ENCODE peak calls at places on chromosomes 4 and X, in five cellular contexts. F is A549, V is GM12878, T is endothelial cell of umbilical vein, I is HepG2. K is an unnamed sample.

GRCh38 chrX:22800806-22801205 is 199.0 kb upstream of the DDX53 start:
- DNase-seq in T (no peak), I (no peak), F (no peak), V (no peak), K (peak)

GRCh38 chr4:66906314-66906713 is 639.0 kb downstream of the CENPC start:
- DNase-seq in T (no peak), F (no peak), I (no peak), V (no peak), K (no peak)

GRCh38 chr4:174869334-174869733 is 40.3 kb upstream of the GLRA3 start:
- DNase-seq in I (no peak), T (no peak), V (no peak), F (no peak), K (no peak)

GRCh38 chr4:55444822-55445221 is 49.1 kb downstream of the TMEM165 start:
- DNase-seq in F (no peak), V (no peak), I (peak), T (peak), K (peak)

GRCh38 chr4:148268835-148269234 is 173.4 kb downstream of the NR3C2 start:
- DNase-seq in T (no peak), F (no peak), I (no peak), V (no peak), K (no peak)

GRCh38 chr4:145130788-145131398 is 32.8 kb downstream of the ABCE1 start:
- DNase-seq in T (peak), I (no peak), V (no peak), F (no peak), K (peak)

GRCh38 chr4:112731715-112732114 is 94.8 kb downstream of the LARP7 start:
- DNase-seq in F (no peak), I (no peak), V (no peak), T (no peak), K (no peak)

GRCh38 chr4:8472166-8472688 is 31.6 kb downstream of the TRMT44 start:
- DNase-seq in T (no peak), V (no peak), I (no peak), F (no peak), K (no peak)

GRCh38 chr4:4606321-4606720 is 64.5 kb upstream of the STX18 start:
- DNase-seq in V (no peak), I (no peak), T (no peak), F (no peak), K (no peak)

DNA sequence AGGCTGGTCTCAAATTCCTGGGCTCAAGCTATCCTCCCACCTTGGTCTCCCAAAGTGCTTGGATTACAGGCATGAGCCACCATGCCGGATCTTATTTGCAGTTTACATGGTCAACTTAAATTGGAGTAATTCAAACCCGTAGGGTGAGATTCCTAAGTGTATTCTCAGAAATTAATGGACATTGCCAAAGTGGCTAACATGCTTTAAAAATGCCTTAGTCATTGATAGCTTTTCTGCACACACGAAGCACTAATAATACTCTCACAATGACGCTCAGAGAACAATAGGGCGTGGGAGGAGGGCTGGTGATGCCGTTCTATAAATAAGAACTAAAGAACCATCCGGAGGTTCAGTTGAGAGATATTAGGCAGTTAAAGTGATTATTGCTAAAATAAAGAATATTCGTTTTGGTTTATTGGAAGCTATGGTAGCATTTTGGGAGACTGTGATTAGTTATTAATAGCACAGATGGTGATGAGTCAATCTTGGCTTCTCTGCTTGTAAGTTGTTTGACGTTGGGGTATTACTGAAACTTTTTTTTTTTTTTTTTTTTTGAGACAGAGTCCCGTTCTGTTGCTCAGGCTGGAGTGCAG is 79.1 kb downstream of the TRAPPC11 start:
- DNase-seq in F (no peak), I (no peak), T (peak), V (peak), K (no peak)
- TF ChIP-seq MYC in F (no peak), I (no peak), T (no peak), V (no peak), K (no peak)

DNA sequence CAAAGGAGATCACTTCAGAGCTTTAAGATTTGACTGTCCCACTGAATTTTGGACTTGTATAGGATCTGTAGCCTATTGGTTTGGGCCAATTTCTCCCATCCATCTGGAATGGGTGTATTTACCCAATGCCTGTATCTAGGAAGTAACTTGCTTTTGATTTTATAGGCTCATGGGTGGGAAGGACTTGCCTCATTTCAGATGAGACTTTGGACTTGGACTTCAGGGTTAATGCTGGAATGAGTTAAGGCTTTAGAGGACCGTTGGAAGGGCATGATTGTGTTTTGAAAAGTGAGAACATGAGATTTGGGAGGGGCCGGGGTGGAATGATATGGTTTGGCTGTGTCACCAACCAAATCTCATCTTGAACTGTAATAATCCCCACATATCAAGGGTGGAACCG is 73.8 kb downstream of the ZNF518B start:
- DNase-seq in F (no peak), T (no peak), I (no peak), V (no peak), K (no peak)
- TF ChIP-seq MAX in F (no peak), T (no peak), I (no peak), V (no peak), K (no peak)

GRCh38 chrX:138037548-138037947 is 471.6 kb downstream of the ZIC3 start:
- DNase-seq in F (no peak), V (no peak), I (no peak), T (no peak), K (no peak)

GRCh38 chrX:138031715-138032114 is 465.8 kb downstream of the ZIC3 start:
- DNase-seq in T (no peak), I (no peak), F (no peak), V (no peak), K (no peak)

DNA sequence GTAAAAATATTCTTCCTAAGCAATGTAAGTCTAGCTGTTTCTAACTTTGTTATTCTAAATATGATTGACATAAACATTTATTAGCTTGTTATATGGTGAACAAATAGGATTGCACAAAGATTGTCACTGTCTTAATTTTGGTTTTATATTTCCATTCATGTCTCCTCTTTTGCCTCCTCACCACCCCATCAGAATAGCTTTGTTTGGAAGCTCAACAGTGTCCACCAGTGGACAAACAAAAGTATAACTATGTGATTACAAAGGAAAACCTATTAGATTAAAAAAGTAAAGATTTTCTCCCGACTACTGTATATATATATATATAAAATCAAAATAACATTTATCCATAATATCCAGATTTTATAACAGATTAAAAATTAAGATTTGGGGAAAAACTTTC is 468.2 kb downstream of the ZIC3 start:
- DNase-seq in V (no peak), F (no peak), T (no peak), I (no peak), K (peak)
- TF ChIP-seq CTCF in V (no peak), F (no peak), T (no peak), I (no peak), K (no peak)

DNA sequence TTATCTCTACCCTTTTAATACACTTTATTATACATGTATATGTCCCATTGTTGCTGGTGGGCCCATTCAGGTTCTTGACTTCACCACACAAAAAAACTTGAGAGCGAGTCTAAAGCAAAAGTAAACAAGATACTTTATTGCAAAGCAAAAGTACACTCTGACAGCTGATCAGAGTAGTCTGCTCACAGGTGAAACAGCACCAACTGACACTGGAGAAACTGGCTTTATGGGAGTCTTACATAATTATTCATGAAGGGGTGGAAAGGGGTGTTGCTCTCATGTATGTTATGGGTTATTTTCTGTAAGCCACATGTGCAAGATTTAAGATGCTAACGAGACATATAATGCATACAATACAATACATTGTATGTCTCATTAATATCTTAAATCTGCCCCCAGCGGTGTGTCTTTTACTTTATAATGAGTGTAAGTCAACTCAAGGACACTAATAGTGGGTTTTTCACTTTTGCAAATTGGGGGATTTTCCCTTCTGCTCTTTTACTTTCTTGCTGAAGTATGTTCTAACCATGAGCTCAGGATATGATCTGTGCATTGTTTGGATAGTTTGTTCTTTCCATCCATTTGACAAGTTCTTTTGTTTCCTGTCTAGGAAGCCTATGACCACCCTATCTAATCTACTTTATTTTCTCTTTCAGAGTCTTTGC is 256.1 kb upstream of the ITM2A start:
- DNase-seq in V (no peak), I (no peak), F (no peak), T (no peak), K (no peak)
- TF ChIP-seq MYC in V (no peak), I (no peak), F (no peak), T (no peak), K (no peak)

GRCh38 chr4:35463251-35463952 is 780.9 kb downstream of the ARAP2 start:
- DNase-seq in F (no peak), I (no peak), T (no peak), V (no peak), K (no peak)
- TF ChIP-seq MAX in F (no peak), I (no peak), T (no peak), V (no peak), K (no peak)

DNA sequence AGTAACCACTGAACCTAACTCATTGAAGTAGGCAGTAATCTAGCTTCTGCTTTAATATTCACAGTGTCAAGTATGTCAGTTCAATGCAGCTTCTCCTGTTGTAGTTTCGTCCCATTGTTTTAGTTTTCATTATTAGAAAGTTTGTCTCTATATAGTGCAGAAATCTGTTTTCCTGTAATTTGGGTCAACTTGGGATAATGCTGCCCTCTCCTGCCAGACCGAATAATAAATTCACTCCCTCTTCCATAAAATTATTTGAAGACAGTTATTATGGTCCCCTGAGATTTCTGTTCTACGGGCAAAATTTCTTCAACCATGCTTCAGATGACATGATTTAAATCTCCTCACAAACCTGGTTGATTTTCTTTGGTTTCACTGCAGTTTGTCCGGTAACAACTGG is 4.6 kb upstream of the LUZP4 start:
- DNase-seq in T (peak), F (no peak), V (no peak), I (no peak), K (no peak)
- TF ChIP-seq CTCF in T (no peak), F (no peak), V (no peak), I (no peak), K (no peak)

DNA sequence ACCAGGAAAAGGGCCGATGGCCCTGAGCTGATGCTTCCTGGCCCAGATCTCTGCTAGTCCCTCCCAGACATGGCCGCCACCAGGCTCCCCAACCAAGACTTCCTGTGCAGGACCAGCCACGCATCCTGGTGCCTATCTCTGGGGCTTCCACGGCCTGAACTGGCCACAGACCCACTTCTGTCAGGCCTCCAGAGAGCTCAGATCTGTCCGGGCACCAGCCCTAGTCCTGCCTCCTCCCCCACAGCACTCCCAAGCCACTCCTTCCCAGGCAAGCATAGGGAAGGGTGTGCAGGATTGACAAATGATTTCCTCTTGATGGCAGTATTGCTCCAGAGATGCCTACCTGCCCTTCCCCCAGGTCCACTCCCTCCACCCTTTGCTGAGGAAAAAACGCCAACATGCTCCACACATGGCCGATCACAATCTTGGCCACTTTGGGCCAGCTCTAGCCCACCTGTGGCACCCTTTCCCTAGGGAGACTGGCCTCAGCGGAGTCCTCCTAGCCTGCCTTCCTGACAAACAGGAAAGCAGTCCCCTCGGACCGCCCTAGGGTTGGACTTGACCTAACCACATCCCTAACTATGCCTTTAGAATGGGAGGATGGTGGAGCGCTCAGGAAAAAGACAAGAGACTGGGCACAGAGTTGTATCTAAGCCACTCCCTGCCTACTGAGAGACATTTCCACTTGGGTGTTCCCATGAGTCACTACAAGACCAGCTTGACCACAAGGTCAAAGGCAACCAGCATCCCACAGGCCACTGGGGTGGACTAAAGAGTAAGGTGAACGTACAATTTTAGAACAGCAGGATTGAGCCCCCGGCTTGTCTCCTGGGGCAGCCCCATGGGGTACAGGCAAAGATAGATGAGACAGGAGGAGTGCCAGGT is 277.5 kb upstream of the AGTR2 start:
- DNase-seq in F (no peak), I (peak), T (no peak), V (peak), K (peak)
- TF ChIP-seq MYC in F (no peak), I (peak), T (no peak), V (no peak), K (peak)

K was measured in NB4.